ENCODE peak calls at places on chromosomes 1 and 21, in four cellular contexts. A, C, Y and M are unnamed samples.
A peak's percentile ranks its signal among the peaks of the same experiment; 100 is the strongest.

GRCh38 chr1:91609571-91609970 is 108.9 kb downstream of the CDC7 start:
- DNase-seq in Y (no peak), A (no peak), C (no peak), M (no peak)

GRCh38 chr1:22527555-22528296 is 35.6 kb upstream of the EPHA8 start:
- DNase-seq in A (no peak), C (no peak), Y (no peak), M (no peak)

GRCh38 chr1:26706315-26706714 is 10.5 kb downstream of the ARID1A start:
- DNase-seq in Y (no peak), A (no peak), C (no peak), M (no peak)

GRCh38 chr1:178688244-178688643 is 36.8 kb upstream of the RALGPS2 start:
- DNase-seq in A (peak; percentile 67), C (no peak), Y (no peak), M (no peak)

GRCh38 chr1:158496379-158496778 is 24.4 kb downstream of the OR10R2 start:
- DNase-seq in C (peak; percentile 9), Y (no peak), A (peak; percentile 21), M (no peak)

GRCh38 chr1:158177705-158178450 is 2.8 kb upstream of the CD1D start:
- DNase-seq in Y (no peak), A (peak; percentile 38), C (peak; percentile 84), M (no peak)

GRCh38 chr1:231731262-231731661 is 104.7 kb downstream of the DISC1 start:
- DNase-seq in Y (no peak), C (no peak), A (no peak), M (no peak)

GRCh38 chr1:1529321-1529720 is 11.1 kb downstream of the TMEM240 start:
- DNase-seq in C (peak; percentile 7), Y (no peak), A (no peak), M (no peak)

GRCh38 chr1:244205906-244206305 is 154.8 kb downstream of the ZBTB18 start:
- DNase-seq in C (no peak), Y (no peak), A (no peak), M (no peak)

GRCh38 chr1:15321601-15322000 is 74.6 kb downstream of the FHAD1 start:
- DNase-seq in C (no peak), A (no peak), Y (no peak), M (no peak)

GRCh38 chr1:15324867-15325335 is 77.9 kb downstream of the FHAD1 start:
- DNase-seq in Y (no peak), C (no peak), A (no peak), M (no peak)

GRCh38 chr1:15323989-15324866 is 77.2 kb downstream of the FHAD1 start:
- DNase-seq in A (no peak), C (peak; percentile 33), Y (no peak), M (no peak)

GRCh38 chr1:15323351-15323988 is 76.4 kb downstream of the FHAD1 start:
- DNase-seq in C (peak; percentile 73), A (peak; percentile 70), Y (no peak), M (peak; percentile 71)

GRCh38 chr1:15322648-15323350 is 75.8 kb downstream of the FHAD1 start:
- DNase-seq in Y (no peak), C (peak; percentile 67), A (no peak), M (no peak)
- TF ChIP-seq SPI1 in Y (no peak), C (no peak), A (no peak), M (no peak)

DNA sequence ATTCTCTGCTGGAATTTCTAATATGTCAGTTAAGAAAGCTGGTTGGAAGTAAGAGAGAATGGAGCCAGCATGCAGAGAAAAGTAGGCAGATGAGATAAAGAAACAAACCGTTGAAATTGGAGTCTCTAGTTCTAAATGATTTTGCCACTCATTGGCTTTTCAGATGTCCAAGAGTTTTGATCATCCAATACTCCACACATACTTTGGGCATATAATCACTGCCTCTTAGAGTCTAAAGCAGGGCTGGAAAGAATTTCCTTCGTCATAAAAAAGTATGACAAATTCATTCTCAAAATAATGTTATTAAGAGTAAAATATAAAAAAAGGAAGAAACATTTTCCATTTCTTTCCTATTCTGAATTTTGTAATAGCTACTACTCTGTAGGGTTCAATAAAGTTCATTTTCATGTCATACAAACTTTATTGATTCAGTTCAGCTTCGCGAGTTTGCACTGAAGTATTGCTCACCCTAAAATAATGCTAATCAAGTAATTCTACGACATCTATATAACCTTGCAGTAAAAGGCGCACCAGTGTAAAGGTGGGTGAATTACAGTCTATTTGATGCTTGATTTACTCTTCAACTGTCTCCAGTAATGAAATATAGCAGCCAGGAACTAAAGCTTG is 1556.6 kb downstream of the NCAM2 start:
- DNase-seq in C (no peak), A (no peak), Y (no peak), M (no peak)
- TF ChIP-seq SPI1 in C (no peak), A (no peak), Y (no peak), M (no peak)

GRCh38 chr1:228150021-228150457 is 309 bp downstream of the GJC2 start:
- DNase-seq in C (no peak), A (no peak), Y (no peak), M (no peak)
- TF ChIP-seq SPI1 in C (no peak), A (no peak), Y (no peak), M (no peak)

GRCh38 chr21:42002421-42002958 is 7.7 kb downstream of the ZBTB21 start:
- DNase-seq in C (no peak), Y (peak; percentile 86), A (no peak), M (no peak)
- TF ChIP-seq SPI1 in C (no peak), Y (no peak), A (no peak), M (no peak)

DNA sequence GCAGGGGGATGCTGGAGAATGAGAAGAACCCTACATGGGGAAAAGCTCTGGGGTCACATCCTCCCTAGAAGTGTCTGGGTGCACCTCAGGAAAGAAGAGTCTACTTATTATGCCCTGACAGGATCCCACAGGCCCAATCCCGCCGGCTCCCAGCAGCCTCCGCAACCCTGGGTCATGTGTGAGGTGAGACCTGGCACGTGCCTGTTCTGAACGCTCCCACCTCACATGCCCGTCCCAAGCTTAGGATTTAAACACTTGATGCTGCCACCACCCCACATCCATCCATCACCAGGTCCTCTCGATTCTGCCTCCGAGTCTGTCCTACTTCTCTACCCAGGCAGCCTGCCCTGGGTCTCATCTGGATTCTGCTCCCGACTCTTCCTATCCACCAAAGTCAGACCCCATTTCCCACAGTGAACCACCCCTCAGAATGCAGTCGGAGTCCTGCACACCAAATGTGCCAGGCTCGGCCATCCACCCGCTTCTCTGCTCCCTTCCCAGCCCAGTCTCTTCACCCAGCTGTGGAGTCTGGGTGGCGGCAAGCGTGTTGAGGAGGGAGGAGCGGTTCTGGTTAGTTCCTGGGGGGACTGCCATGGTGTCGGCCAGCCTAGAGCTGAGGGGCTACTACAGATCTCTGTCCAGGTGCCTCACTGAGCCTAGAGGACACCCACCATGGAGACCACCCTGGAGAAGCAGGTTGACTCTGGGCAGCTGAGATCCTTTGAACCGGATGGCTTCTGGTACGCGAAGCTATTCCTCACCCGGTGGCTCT is 23.9 kb downstream of the SLC2A1 start:
- DNase-seq in Y (no peak), C (no peak), A (no peak), M (no peak)
- TF ChIP-seq SPI1 in Y (no peak), C (no peak), A (no peak), M (no peak)

GRCh38 chr1:31040038-31040437 is 25.5 kb downstream of the PUM1 start:
- DNase-seq in Y (no peak), C (no peak), A (no peak), M (no peak)

GRCh38 chr1:31042656-31043055 is 22.9 kb downstream of the PUM1 start:
- DNase-seq in A (no peak), Y (no peak), C (no peak), M (no peak)

GRCh38 chr1:31036749-31037500 is 28.6 kb downstream of the PUM1 start:
- DNase-seq in C (no peak), Y (peak; percentile 16), A (no peak), M (no peak)

GRCh38 chr1:31041529-31041928 is 24.0 kb downstream of the PUM1 start:
- DNase-seq in Y (no peak), C (no peak), A (no peak), M (no peak)

DNA sequence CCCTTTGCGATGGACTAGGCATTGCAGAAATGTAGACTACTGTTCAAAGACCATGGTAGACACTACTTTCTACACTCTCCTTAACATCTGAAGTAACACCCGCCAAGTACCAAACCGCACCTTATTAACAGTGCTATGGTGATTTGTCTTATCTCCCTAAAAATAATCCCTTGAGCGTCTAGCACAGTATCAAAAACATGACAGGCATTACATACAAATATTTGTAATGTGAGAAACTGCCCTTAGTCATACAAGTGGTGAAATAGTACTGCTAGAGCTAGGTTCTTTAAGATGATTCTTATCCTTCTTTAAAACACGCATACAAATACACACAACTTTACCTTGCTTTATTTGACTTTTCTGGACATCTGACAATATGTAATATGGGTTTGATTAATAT is 27.2 kb downstream of the PUM1 start:
- DNase-seq in C (no peak), A (no peak), Y (no peak), M (no peak)
- TF ChIP-seq SPI1 in C (no peak), A (no peak), Y (no peak), M (no peak)

GRCh38 chr1:20073247-20073646 is 3.3 kb downstream of the PLA2G5 start:
- DNase-seq in Y (no peak), A (no peak), C (no peak), M (no peak)

GRCh38 chr1:20075345-20075744 is 5.4 kb downstream of the PLA2G5 start:
- DNase-seq in C (no peak), Y (no peak), A (no peak), M (no peak)

GRCh38 chr1:20076223-20076622 is 6.2 kb downstream of the PLA2G5 start:
- DNase-seq in Y (no peak), C (no peak), A (no peak), M (no peak)

GRCh38 chr1:20074046-20074724 is 4.2 kb downstream of the PLA2G5 start:
- DNase-seq in C (no peak), A (no peak), Y (no peak), M (no peak)

DNA sequence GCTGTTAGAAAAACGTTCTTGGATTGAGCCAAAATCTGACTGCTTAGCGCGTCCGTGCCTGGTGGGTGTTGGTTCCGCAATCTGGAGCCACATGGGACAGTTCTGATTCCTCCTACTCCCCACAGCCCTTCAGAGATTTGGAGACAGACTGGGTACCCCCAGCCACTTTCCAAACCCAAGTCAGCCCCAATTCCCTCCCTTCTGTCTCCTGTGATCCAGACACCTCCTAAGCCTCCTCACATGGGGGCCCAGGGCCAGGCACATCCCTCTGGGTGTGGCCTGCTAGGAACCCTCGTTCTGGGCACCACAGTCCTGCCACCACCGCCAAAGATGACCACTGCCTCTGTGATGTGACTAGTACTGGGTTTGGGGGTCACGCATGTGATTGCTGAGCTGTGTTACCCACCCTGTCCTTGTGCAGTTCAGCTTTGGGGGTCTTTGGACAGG is 4.8 kb downstream of the PLA2G5 start:
- DNase-seq in A (no peak), Y (no peak), C (no peak), M (no peak)
- TF ChIP-seq SPI1 in A (no peak), Y (no peak), C (no peak), M (no peak)